ENCODE peak calls at places on chromosomes 6 and 20, in seven cellular contexts. C is A549, Y is HepG2, Z is HCT116, T is H1, P is GM12878, U is endothelial cell of umbilical vein. G is an unnamed sample.

GRCh38 chr6:111087106-111087835 is at the start of gene SLC16A10:
- DNase-seq in C (peak), Y (peak), U (peak), T (peak), Z (peak), P (no peak), G (peak)

GRCh38 chr6:70700922-70701876 is 33.5 kb downstream of the SMAP1 start:
- DNase-seq in P (no peak), U (no peak), T (no peak), C (no peak), Y (no peak), Z (no peak), G (no peak)

GRCh38 chr6:39849764-39850163 is 57.6 kb downstream of the DAAM2 start:
- DNase-seq in U (no peak), P (no peak), C (no peak), Y (peak), T (no peak), Z (no peak), G (no peak)

GRCh38 chr6:79574636-79575035 is 37.4 kb upstream of the LCA5 start:
- DNase-seq in C (no peak), P (no peak), U (peak), Z (peak), Y (peak), T (no peak), G (no peak)

GRCh38 chr20:46023148-46023484 is 5.9 kb upstream of the SLC12A5 start:
- DNase-seq in P (no peak), C (no peak), U (no peak), T (no peak), Y (no peak), Z (no peak), G (no peak)

GRCh38 chr6:3081965-3082364 is 13.7 kb downstream of the RIPK1 start:
- DNase-seq in C (no peak), T (no peak), P (no peak), U (no peak), Z (no peak), Y (no peak), G (no peak)

GRCh38 chr20:7589164-7589563 is 351.1 kb downstream of the HAO1 start:
- DNase-seq in T (no peak), U (no peak), C (no peak), Z (no peak), P (no peak), Y (no peak), G (no peak)

GRCh38 chr6:162856885-162857284 is 129.1 kb downstream of the PACRG start:
- DNase-seq in T (no peak), U (peak), Z (peak), P (no peak), C (peak), Y (peak), G (peak)

GRCh38 chr6:37260063-37260843 is 2.3 kb upstream of the TMEM217 start:
- DNase-seq in P (no peak), Z (no peak), Y (no peak), T (no peak), C (no peak), U (no peak), G (no peak)

GRCh38 chr6:118580585-118581419 is 32.7 kb downstream of the PLN start:
- DNase-seq in T (no peak), Z (peak), Y (peak), C (peak), U (peak), P (no peak), G (peak)

GRCh38 chr6:170542031-170542719 is 10.9 kb downstream of the PSMB1 start:
- DNase-seq in Y (no peak), C (no peak), Z (no peak), P (no peak), T (no peak), U (no peak), G (no peak)

GRCh38 chr6:66161546-66162108 is 454.6 kb upstream of the EYS start:
- DNase-seq in U (no peak), P (no peak), Y (no peak), T (no peak), C (no peak), Z (no peak), G (no peak)

GRCh38 chr20:14992071-14992654 is 654.8 kb upstream of the FLRT3 start:
- DNase-seq in T (no peak), U (no peak), Z (no peak), P (no peak), Y (peak), C (peak), G (no peak)

GRCh38 chr6:158715330-158716311 is 65.8 kb downstream of the SYTL3 start:
- DNase-seq in P (no peak), C (no peak), U (no peak), Z (no peak), T (no peak), Y (no peak), G (peak)

GRCh38 chr20:53688085-53688484 is 94.4 kb upstream of the ZNF217 start:
- DNase-seq in T (no peak), Z (no peak), Y (no peak), P (no peak), C (no peak), U (no peak), G (no peak)

GRCh38 chr20:48841861-48842529 is 14.2 kb upstream of the PREX1 start:
- DNase-seq in Y (no peak), Z (no peak), C (peak), U (peak), P (no peak), T (no peak), G (no peak)

DNA sequence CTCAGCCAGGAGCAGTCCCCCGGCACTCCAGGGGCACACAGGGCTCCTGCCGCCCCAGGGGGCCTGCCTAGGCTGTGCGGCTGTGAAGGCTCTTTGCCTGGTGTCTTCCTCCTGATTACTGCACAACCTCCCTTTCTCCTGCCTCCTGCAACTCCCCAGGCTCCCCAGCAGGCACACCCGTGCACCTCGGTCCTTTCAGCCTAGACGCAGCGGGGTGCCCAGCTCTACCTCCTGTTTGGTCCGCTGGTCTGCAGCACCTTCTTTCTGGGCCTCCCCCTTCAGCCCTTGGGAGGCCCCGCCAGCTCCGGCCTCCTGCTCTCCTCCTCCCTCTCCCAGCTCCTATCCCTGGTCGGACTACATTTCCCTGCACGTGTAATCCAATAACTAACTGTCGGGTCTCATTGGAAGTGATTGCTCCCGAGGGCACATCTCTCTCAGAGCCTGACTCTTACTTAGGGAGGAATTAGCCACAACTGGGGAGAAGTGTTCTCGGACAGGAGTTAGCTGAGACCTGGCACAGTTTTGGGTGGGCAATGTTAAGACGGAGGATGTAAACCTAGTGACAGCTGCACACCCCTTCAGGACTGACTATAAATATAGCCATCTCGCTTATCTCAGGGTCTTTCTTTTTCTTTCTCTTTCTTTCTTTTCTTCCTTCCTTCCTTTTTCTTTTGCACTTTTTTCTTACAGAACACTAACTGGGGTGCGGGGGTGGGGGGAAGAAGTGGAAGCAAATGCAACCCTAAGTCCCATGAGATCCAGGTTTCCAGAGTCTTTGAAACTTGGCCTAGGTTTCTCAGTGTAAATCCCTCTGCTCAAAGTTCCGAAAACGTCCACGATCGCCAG is 1.1 kb upstream of the FOXF2 start:
- DNase-seq in C (no peak), P (no peak), T (peak), Z (no peak), U (no peak), Y (no peak), G (no peak)
- TF ChIP-seq POLR2A in C (no peak), P (no peak), T (no peak), Z (no peak), U (no peak), Y (no peak), G (no peak)

DNA sequence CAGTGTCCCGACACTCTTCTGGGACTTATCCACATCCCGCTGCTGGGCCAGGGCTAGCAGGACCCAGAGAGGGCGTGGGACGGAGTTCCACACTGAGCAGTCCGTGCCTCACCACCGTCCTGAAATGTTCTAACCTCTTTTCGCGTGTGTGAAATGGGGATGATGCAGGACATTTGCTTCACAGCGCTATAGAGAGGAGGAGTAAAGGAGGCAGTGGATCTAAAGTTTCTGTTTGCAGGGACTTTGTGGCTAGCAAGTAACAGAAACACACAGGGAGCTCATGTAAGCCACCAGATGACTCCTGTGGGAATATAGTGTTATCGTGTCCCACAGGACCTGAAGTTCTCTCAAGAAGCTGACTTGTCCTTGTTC is 634 bp downstream of the ITPA start:
- DNase-seq in T (no peak), Z (no peak), U (peak), P (no peak), Y (no peak), C (no peak), G (peak)
- TF ChIP-seq MAX in T (no peak), Z (no peak), U (no peak), P (no peak), Y (no peak), C (no peak), G (no peak)

GRCh38 chr6:31356216-31356945 is 598 bp downstream of the HLA-B start:
- DNase-seq in Z (no peak), Y (no peak), T (peak), C (no peak), U (peak), P (no peak), G (peak)
- TF ChIP-seq POLR2A in Z (no peak), Y (no peak), T (no peak), C (no peak), U (no peak), P (peak), G (no peak)

DNA sequence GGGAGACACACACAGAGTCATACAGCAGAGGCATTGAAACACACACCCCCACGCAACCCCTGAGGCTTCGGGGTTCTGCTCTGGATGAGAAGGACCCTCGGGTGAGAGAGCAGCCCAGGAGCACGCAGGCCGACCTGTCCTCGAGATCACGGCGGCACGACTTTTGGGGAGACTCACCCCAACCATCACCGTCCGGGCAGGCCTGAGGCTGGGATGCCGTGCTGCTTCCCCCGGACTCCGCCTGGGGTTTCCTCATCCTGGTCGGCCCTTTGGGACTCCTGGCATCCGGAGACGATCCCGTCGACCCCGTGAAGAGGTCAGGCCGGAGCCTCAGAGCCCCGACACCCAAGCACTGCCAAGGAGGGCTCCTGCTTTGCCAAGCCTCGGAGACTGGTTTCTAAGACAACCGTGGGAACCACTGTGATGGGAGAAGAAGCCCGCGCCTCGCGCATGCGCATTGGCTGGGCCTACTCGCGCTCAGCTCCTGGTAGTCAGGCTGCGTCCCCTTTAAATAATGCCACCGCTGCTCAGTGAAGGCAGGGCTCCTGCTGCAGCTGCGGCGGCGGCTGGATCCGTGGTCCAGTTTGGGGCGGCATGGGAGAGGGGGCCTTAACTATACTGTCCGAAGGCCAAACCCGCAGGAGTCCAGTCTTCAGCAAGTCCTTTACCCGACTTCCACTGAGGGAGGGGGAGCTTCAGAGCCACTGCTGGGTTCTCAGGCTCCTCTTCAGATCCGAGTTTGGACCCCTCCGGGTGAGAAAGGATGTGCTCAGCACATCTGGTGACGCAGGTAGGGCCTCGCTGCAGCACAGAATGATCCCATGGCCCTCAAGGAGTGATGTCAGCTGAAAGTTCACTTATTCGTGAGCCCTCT is 171.4 kb upstream of the ZNF337 start:
- DNase-seq in U (peak), Z (no peak), Y (no peak), T (peak), P (no peak), C (peak), G (no peak)
- TF ChIP-seq MAX in U (no peak), Z (no peak), Y (peak), T (no peak), P (no peak), C (no peak), G (no peak)

GRCh38 chr6:30716879-30717128 is 277 bp downstream of the MDC1 start:
- DNase-seq in U (no peak), Y (no peak), Z (no peak), C (no peak), T (no peak), P (no peak), G (no peak)

GRCh38 chr6:30719791-30720737 is at the start of gene TUBB:
- DNase-seq in Z (peak), Y (peak), C (peak), T (peak), U (peak), P (peak), G (peak)

GRCh38 chr6:30714263-30714662 is 2.8 kb downstream of the MDC1 start:
- DNase-seq in T (no peak), Z (no peak), C (no peak), U (no peak), P (no peak), Y (no peak), G (no peak)

GRCh38 chr6:30719356-30719755 is 796 bp upstream of the TUBB start:
- DNase-seq in U (no peak), T (no peak), Z (no peak), P (no peak), C (no peak), Y (no peak), G (no peak)

DNA sequence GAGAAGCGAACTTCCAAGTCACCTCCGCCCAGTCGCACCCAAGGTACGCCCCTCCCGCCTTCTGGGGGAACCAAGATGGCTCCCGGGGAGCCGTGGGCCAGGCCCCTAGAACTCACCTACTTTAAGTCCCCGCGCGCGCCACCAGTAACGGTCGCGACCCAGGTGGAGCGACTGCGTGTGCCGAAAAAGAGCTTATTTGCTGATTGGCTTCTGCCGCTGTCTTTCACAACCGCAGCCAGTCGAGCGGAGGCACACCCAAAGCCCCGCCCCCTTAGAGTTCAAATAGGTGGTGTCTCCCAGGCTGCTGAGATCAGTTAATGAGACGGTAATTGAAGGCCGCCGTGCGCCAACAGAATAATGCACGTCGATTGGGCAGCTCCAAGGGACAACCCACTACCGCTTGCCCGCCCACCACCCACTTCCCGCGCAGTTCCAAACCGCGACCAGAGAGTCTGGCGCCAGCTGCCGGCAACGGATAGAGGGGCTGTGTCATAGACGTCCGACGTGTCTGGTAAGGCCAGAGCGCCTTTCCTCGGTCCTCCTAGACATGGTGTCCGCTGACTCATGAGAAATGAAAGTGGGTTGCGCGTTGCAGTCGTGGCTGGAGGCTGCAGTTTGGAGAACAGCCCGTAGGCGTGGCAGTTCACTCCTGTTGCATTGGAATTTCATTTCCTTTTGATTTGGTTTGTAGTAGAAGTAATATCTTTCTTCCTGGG is at the start of gene MDC1:
- DNase-seq in P (peak), T (peak), C (peak), Y (peak), U (peak), Z (peak), G (peak)
- TF ChIP-seq POLR2A in P (peak), T (peak), C (peak), Y (peak), U (peak), Z (peak), G (peak)

GRCh38 chr6:54085047-54085446 is 26.2 kb upstream of the MLIP start:
- DNase-seq in C (no peak), Z (no peak), U (no peak), Y (no peak), T (no peak), P (no peak), G (no peak)
- TF ChIP-seq MAX in C (no peak), Z (no peak), U (no peak), Y (no peak), T (no peak), P (no peak), G (no peak)

DNA sequence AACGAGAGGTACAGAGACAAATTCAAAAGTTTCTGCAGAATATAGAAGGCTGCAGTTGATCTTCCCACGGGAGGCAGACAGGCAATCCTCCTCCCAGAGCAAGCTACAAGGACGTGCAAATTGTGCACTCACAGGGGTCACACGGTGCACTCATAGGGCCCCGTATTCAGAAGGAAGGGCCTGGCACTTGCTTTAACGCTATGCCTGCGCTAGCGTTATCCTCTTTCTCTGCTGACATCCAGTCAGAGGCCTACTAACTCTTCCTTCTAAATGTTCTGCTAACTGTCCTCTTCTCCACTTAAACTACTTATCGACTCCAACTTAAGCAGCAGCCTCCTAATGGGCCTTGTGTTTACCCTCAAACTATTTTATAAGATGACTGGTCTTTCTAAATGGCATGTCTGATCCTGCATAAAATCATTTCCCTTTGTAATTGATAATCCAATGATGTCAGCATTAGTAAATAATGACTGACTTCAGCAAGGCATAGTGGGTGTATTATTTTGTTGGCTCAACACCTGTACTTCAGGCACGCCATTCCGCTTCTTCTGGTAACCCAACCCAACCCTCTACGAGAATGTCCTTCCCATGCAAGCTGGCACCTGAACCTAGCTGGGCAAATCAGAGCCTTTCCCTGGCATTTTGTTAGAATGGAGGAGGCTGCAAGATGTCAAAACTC is 2.2 kb downstream of the IFNGR1 start:
- DNase-seq in U (no peak), Y (peak), T (no peak), P (no peak), Z (no peak), C (no peak), G (no peak)
- TF ChIP-seq POLR2A in U (no peak), Y (no peak), T (no peak), P (peak), Z (no peak), C (no peak), G (no peak)

GRCh38 chr6:14635933-14636599 is 518.5 kb downstream of the CD83 start:
- DNase-seq in C (no peak), P (peak), Z (no peak), Y (no peak), T (no peak), U (no peak), G (no peak)
- TF ChIP-seq MAX in C (no peak), P (peak), Z (no peak), Y (no peak), T (no peak), U (no peak), G (no peak)

GRCh38 chr6:84764332-84765049 is at the start of gene TBX18:
- DNase-seq in C (peak), Y (peak), T (peak), P (no peak), Z (peak), U (peak), G (no peak)
- TF ChIP-seq POLR2A in C (peak), Y (no peak), T (no peak), P (no peak), Z (no peak), U (peak), G (no peak)